ENCODE peak calls at places on chromosome 1, in four cellular contexts. T is heart right ventricle, L is right lobe of liver, S is suprapubic skin. P is an unnamed sample.

GRCh38 chr1:5513891-5514515 is 478.2 kb downstream of the NPHP4 start:
- DNase-seq in T (no peak), L (no peak), S (no peak), P (peak)

GRCh38 chr1:92329356-92330129 is 30.7 kb downstream of the RPAP2 start:
- DNase-seq in T (no peak), L (no peak), S (no peak), P (no peak)

GRCh38 chr1:98049370-98050115 is 128.7 kb upstream of the DPYD start:
- DNase-seq in T (no peak), L (no peak), S (no peak), P (no peak)

GRCh38 chr1:113903496-113904291 is 905 bp downstream of the AP4B1 start:
- DNase-seq in T (no peak), L (no peak), S (no peak), P (peak)

GRCh38 chr1:91846007-91846620 is 39.8 kb downstream of the TGFBR3 start:
- DNase-seq in T (peak), L (peak), S (no peak), P (no peak)

GRCh38 chr1:67572594-67573221 is 112.3 kb upstream of the GADD45A start:
- DNase-seq in T (peak), L (peak), S (no peak), P (peak)

GRCh38 chr1:169003864-169004516 is 102.5 kb upstream of the ATP1B1 start:
- DNase-seq in T (peak), L (no peak), S (no peak), P (no peak)

GRCh38 chr1:245390975-245391374 is 236.2 kb downstream of the KIF26B start:
- DNase-seq in T (no peak), L (no peak), S (no peak), P (no peak)

GRCh38 chr1:119729044-119729443 is 17.3 kb downstream of the PHGDH start:
- DNase-seq in T (no peak), L (no peak), S (no peak), P (no peak)

GRCh38 chr1:230350208-230350921 is 75.8 kb downstream of the PGBD5 start:
- DNase-seq in T (peak), L (no peak), S (no peak), P (no peak)

GRCh38 chr1:60146884-60147283 is 73.3 kb upstream of the C1orf87 start:
- DNase-seq in T (no peak), L (no peak), S (no peak), P (no peak)
- TF ChIP-seq CTCF in T (no peak), L (no peak), S (no peak), P (no peak)

GRCh38 chr1:26323382-26323781 is 5.6 kb downstream of the CD52 start:
- DNase-seq in T (no peak), L (no peak), S (no peak), P (no peak)
- H3K4me3 ChIP-seq in T (no peak), L (no peak), S (no peak), P (no peak)

DNA sequence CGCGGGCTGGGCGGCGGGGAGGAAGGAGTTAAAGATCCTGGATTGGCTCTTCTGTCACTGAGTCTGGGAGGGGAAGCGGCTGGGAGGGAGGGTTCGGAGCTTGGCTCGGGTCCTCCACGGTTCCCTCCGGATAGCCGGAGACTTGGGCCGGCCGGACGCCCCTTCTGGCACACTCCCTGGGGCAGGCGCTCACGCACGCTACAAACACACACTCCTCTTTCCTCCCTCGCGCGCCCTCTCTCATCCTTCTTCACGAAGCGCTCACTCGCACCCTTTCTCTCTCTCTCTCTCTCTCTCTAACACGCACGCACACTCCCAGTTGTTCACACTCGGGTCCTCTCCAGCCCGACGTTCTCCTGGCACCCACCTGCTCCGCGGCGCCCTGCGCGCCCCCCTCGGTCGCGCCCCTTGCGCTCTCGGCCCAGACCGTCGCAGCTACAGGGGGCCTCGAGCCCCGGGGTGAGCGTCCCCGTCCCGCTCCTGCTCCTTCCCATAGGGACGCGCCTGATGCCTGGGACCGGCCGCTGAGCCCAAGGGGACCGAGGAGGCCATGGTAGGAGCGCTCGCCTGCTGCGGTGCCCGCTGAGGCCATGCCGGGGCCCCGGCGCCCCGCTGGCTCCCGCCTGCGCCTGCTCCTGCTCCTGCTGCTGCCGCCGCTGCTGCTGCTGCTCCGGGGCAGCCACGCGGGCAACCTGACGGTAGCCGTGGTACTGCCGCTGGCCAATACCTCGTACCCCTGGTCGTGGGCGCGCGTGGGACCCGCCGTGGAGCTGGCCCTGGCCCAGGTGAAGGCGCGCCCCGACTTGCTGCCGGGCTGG is at the start of gene NPR1:
- DNase-seq in T (peak), L (peak), S (peak), P (peak)
- TF ChIP-seq CTCF in T (no peak), L (no peak), S (no peak), P (no peak)

DNA sequence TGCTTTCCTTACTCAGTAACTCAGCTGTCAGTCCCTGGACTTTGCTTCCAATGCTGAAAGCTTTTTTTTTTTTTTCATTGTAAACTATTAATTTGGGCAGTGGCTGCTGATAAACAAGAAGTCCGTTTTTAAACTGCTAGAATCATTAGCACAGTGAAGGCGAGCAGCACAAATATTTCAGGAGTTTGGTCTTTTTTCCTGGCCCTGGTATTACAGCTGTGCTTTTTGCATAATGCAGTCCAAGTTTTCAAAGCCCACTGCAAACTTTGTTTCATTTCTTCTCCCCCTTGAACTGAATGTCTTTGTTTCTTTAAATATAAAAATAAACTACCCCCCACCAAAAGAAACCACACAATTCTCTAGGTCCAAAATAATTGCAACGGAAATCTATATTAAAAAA is 6.6 kb downstream of the GLIS1 start:
- DNase-seq in T (no peak), L (no peak), S (no peak), P (no peak)
- H3K4me3 ChIP-seq in T (no peak), L (no peak), S (no peak), P (no peak)

GRCh38 chr1:150486966-150487762 is at the start of gene TARS2:
- DNase-seq in T (peak), L (peak), S (peak), P (peak)
- TF ChIP-seq CTCF in T (peak), L (peak), S (peak), P (peak)

GRCh38 chr1:21344098-21344749 is 54.0 kb upstream of the ECE1 start:
- DNase-seq in T (no peak), L (no peak), S (no peak), P (peak)

GRCh38 chr1:21344750-21345443 is 54.6 kb upstream of the ECE1 start:
- DNase-seq in T (no peak), L (no peak), S (no peak), P (peak)

GRCh38 chr1:21341022-21341421 is 50.8 kb upstream of the ECE1 start:
- DNase-seq in T (no peak), L (no peak), S (no peak), P (no peak)

GRCh38 chr1:21341517-21342078 is 51.3 kb upstream of the ECE1 start:
- DNase-seq in T (no peak), L (no peak), S (no peak), P (no peak)

GRCh38 chr1:21342961-21343838 is 52.9 kb upstream of the ECE1 start:
- DNase-seq in T (no peak), L (no peak), S (no peak), P (no peak)
- H3K4me3 ChIP-seq in T (no peak), L (peak), S (peak), P (no peak)

DNA sequence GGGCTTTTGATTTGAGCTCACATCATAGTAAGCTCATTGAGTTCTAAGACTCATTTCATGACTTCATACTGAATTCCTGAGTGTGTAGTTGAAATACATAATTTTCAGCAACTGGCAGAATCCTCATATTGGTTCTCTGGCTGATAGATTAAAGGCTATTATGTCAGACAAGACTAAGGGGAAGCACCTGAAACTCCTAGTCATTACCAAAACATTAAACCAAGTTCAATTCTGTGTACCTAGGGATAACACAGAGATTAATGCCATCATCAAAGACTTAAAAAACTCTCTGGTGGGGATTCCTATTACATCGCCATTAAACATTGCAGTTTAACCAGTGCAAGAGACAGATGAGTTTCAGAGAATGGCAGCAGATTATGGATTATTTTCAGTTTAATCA is 339.1 kb downstream of the PTPRC start:
- DNase-seq in T (no peak), L (no peak), S (no peak), P (no peak)
- TF ChIP-seq CTCF in T (no peak), L (no peak), S (no peak), P (no peak)

GRCh38 chr1:205744403-205744802 is 5.6 kb downstream of the NUCKS1 start:
- DNase-seq in T (no peak), L (no peak), S (no peak), P (no peak)
- H3K4me3 ChIP-seq in T (no peak), L (no peak), S (no peak), P (no peak)

GRCh38 chr1:12760256-12760795 is 13.2 kb upstream of the PRAMEF12 start:
- DNase-seq in T (no peak), L (no peak), S (no peak), P (no peak)
- TF ChIP-seq CTCF in T (no peak), L (no peak), S (no peak), P (no peak)

DNA sequence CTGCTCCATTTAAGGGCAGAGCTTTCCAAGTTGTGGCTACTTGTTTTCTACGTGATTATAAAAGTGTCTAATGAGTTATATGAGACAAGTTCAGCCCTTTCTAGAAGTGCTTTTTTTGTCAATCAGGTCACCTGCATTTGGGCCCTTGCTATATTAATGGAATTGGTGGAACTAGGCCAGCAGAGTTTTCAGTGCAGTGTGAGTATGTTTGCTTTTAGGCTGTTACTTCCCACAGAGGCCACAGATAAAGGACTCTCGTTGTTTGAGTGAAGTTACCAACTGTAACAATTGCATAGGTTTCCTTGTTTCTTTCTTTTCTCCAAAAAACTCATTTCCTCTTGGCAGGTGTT is 10.9 kb downstream of the SMAP2 start:
- DNase-seq in T (no peak), L (no peak), S (no peak), P (no peak)
- H3K4me3 ChIP-seq in T (no peak), L (no peak), S (no peak), P (no peak)

P was measured in mucosa of descending colon.